ENCODE peak calls at places on chromosomes 11 and 22, in nine cellular contexts. N is NCI-H1694 treated with DMSO at 0.1 percent for 48 hours; Y is EH; U is stomach; T is stimulated activated CD4-positive, alpha-beta T cell treated with anti-CD3 and anti-CD28 coated beads, Interleukin-2, amount 100 ng/mL, for 48 hours; Z is neural crest cell; F is activated naive CD4-positive, alpha-beta T cell; K is activated T-helper 9 cell treated with anti-CD3 and anti-CD28 coated beads, Interleukin-2, amount 50 U/mL, for 16 hours; O is SJSA1. G is an unnamed sample.

GRCh38 chr11:67437082-67437821 is at the start of gene PTPRCAP:
- DNase-seq in N (no peak), Y (no peak), U (peak), T (no peak), Z (no peak), F (no peak), K (peak), O (no peak), G (peak)

GRCh38 chr11:41189711-41190477 is 269.6 kb downstream of the LRRC4C start:
- DNase-seq in N (no peak), Y (no peak), U (no peak), T (no peak), Z (no peak), F (no peak), K (no peak), O (no peak), G (no peak)

GRCh38 chr22:36177160-36177559 is 16.6 kb upstream of the APOL3 start:
- DNase-seq in N (no peak), Y (no peak), U (no peak), T (no peak), Z (no peak), F (no peak), K (no peak), O (no peak), G (no peak)

GRCh38 chr11:44766112-44766971 is 39.6 kb downstream of the TSPAN18 start:
- DNase-seq in N (no peak), Y (peak), U (peak), T (no peak), Z (no peak), F (no peak), K (no peak), O (peak), G (no peak)

GRCh38 chr11:134558258-134558835 is 146.3 kb upstream of the B3GAT1 start:
- DNase-seq in N (no peak), Y (no peak), U (no peak), T (no peak), Z (no peak), F (no peak), K (no peak), O (no peak), G (no peak)

GRCh38 chr11:32888805-32889204 is 3.8 kb upstream of the QSER1 start:
- DNase-seq in N (no peak), Y (peak), U (no peak), T (no peak), Z (no peak), F (no peak), K (no peak), O (no peak), G (no peak)

GRCh38 chr11:57311109-57311936 is 13.4 kb downstream of the TNKS1BP1 start:
- DNase-seq in N (peak), Y (peak), U (peak), T (peak), Z (no peak), F (no peak), K (peak), O (peak), G (peak)

GRCh38 chr11:33185756-33186155 is 24.5 kb upstream of the CSTF3 start:
- DNase-seq in N (no peak), Y (no peak), U (no peak), T (no peak), Z (no peak), F (no peak), K (no peak), O (no peak), G (no peak)

GRCh38 chr11:85647078-85647477 is 689 bp upstream of the TMEM126A start:
- DNase-seq in N (no peak), Y (no peak), U (no peak), T (no peak), Z (no peak), F (no peak), K (no peak), O (no peak), G (no peak)

GRCh38 chr22:50313600-50313999 is 6.2 kb upstream of the PLXNB2 start:
- DNase-seq in N (no peak), Y (no peak), U (no peak), T (no peak), Z (no peak), F (no peak), K (no peak), O (no peak), G (no peak)

GRCh38 chr11:36098046-36098445 is 154.2 kb downstream of the LDLRAD3 start:
- DNase-seq in N (no peak), Y (no peak), U (no peak), T (no peak), Z (no peak), F (no peak), K (no peak), O (no peak), G (no peak)

GRCh38 chr11:35088676-35089075 is 50.3 kb upstream of the CD44 start:
- DNase-seq in N (no peak), Y (peak), U (no peak), T (no peak), Z (no peak), F (no peak), K (no peak), O (no peak), G (no peak)

GRCh38 chr11:87451400-87451799 is 413.7 kb downstream of the TMEM135 start:
- DNase-seq in N (no peak), Y (peak), U (no peak), T (no peak), Z (no peak), F (no peak), K (no peak), O (peak), G (no peak)

G was measured in GM12891.